ENCODE peak calls at places on chromosomes 2 and 18, in ten cellular contexts. C, V, Z, G, D, I, E, N, Y and F are unnamed samples.
A peak's percentile ranks its signal among the peaks of the same experiment; 100 is the strongest.

GRCh38 chr18:51053822-51054221 is 23.8 kb downstream of the SMAD4 start:
- DNase-seq in C (no peak), V (no peak), Z (no peak), G (no peak), D (no peak), I (no peak), E (no peak), N (no peak), Y (no peak), F (peak; percentile 66)

GRCh38 chr18:80124131-80124530 is 15.1 kb downstream of the ADNP2 start:
- DNase-seq in C (no peak), V (no peak), Z (no peak), G (no peak), D (no peak), I (no peak), E (no peak), N (no peak), Y (no peak), F (no peak)

GRCh38 chr2:63440612-63441011 is 147.7 kb downstream of the WDPCP start:
- DNase-seq in C (peak; percentile 12), V (no peak), Z (no peak), G (no peak), D (no peak), I (no peak), E (peak; percentile 25), N (no peak), Y (no peak), F (no peak)

GRCh38 chr2:142536501-142536900 is 341.0 kb upstream of the KYNU start:
- DNase-seq in C (no peak), V (no peak), Z (no peak), G (peak; percentile 22), D (no peak), I (no peak), E (peak; percentile 21), N (no peak), Y (no peak), F (no peak)

GRCh38 chr2:69216535-69217332 is 170.3 kb downstream of the GFPT1 start:
- DNase-seq in C (peak; percentile 88), V (no peak), Z (peak; percentile 16), G (no peak), D (peak; percentile 29), I (peak; percentile 23), E (peak; percentile 87), N (no peak), Y (no peak), F (no peak)

GRCh38 chr2:173043466-173043865 is 32.2 kb upstream of the MAP3K20 start:
- DNase-seq in C (no peak), V (no peak), Z (no peak), G (no peak), D (peak; percentile 48), I (peak; percentile 65), E (no peak), N (no peak), Y (no peak), F (no peak)

GRCh38 chr2:241943961-241944575 is 74.5 kb downstream of the RTP5 start:
- DNase-seq in C (no peak), V (no peak), Z (no peak), G (no peak), D (no peak), I (no peak), E (no peak), N (no peak), Y (no peak), F (no peak)

GRCh38 chr2:134774786-134775641 is 56.2 kb upstream of the TMEM163 start:
- DNase-seq in C (no peak), V (no peak), Z (no peak), G (no peak), D (no peak), I (no peak), E (no peak), N (peak; percentile 92), Y (no peak), F (no peak)

GRCh38 chr2:105196651-105197050 is 44.9 kb upstream of the GPR45 start:
- DNase-seq in C (no peak), V (no peak), Z (no peak), G (no peak), D (no peak), I (no peak), E (no peak), N (no peak), Y (no peak), F (no peak)

GRCh38 chr2:99641999-99642398 is 152.2 kb upstream of the REV1 start:
- DNase-seq in C (no peak), V (no peak), Z (peak; percentile 49), G (no peak), D (no peak), I (no peak), E (no peak), N (no peak), Y (no peak), F (no peak)

GRCh38 chr2:99648115-99648850 is 158.5 kb upstream of the REV1 start:
- DNase-seq in C (peak; percentile 70), V (peak; percentile 38), Z (no peak), G (peak; percentile 4), D (peak; percentile 55), I (no peak), E (peak; percentile 71), N (no peak), Y (no peak), F (no peak)

GRCh38 chr2:99645960-99646359 is 156.1 kb upstream of the REV1 start:
- DNase-seq in C (no peak), V (no peak), Z (no peak), G (no peak), D (no peak), I (no peak), E (no peak), N (no peak), Y (no peak), F (no peak)

GRCh38 chr2:99640568-99641215 is 150.9 kb upstream of the REV1 start:
- DNase-seq in C (peak; percentile 50), V (no peak), Z (peak; percentile 43), G (no peak), D (no peak), I (no peak), E (peak; percentile 60), N (no peak), Y (no peak), F (no peak)

GRCh38 chr2:99643824-99644787 is 154.3 kb upstream of the REV1 start:
- DNase-seq in C (peak; percentile 72), V (no peak), Z (peak; percentile 35), G (no peak), D (peak; percentile 80), I (no peak), E (peak; percentile 79), N (no peak), Y (no peak), F (no peak)
- H3K4me3 ChIP-seq in C (no peak overlapping the region), V (no peak overlapping the region), Z (no peak overlapping the region), G (no peak overlapping the region), D (no peak overlapping the region), I (no peak overlapping the region), E (no peak overlapping the region), N (no peak overlapping the region), Y (no peak overlapping the region), F (no peak overlapping the region)

DNA sequence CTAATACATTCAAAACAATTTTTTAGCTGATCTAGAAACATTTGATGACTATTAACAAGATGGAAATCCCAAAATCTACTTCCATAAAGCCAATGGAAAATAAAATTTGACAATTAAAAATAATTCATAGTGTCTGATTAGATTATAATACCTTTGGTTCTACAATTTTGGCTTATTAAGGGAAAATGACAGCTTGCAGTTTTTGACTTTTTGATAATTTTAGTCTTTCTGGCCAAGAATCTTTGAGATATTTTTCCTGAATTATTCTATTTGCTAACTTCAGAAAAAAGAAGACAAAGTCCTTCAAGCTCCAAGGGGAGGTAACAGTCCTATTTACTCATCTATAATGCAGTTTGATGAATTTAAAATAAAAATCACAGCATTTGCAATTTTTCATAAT is 39.6 kb downstream of the MSH6 start:
- DNase-seq in C (no peak), V (no peak), Z (no peak), G (no peak), D (no peak), I (no peak), E (no peak), N (no peak), Y (no peak), F (no peak)
- H3K36me3 ChIP-seq in C (peaks cover 24% of the 10 kb centered on the region), V (peaks cover 89% of the 10 kb centered on the region), Z (no peaks in the 10 kb centered on the region), G (peaks cover 16% of the 10 kb centered on the region), D (peaks cover 53% of the 10 kb centered on the region), I (peaks cover 20% of the 10 kb centered on the region), E (peaks cover 4% of the 10 kb centered on the region), N (no peaks in the 10 kb centered on the region), Y (peaks cover 46% of the 10 kb centered on the region), F (peaks cover 62% of the 10 kb centered on the region)

GRCh38 chr2:132670104-132670960 is at the start of gene LYPD1:
- DNase-seq in C (no peak), V (no peak), Z (no peak), G (peak; percentile 71), D (no peak), I (peak; percentile 20), E (peak; percentile 54), N (peak; percentile 76), Y (no peak), F (no peak)

GRCh38 chr2:132668986-132669853 is 785 bp downstream of the LYPD1 start:
- DNase-seq in C (no peak), V (no peak), Z (no peak), G (peak; percentile 68), D (no peak), I (no peak), E (peak; percentile 43), N (peak; percentile 57), Y (no peak), F (no peak)

GRCh38 chr2:132668189-132668833 is 1.7 kb downstream of the LYPD1 start:
- DNase-seq in C (peak; percentile 47), V (no peak), Z (no peak), G (peak; percentile 71), D (no peak), I (no peak), E (peak; percentile 67), N (peak; percentile 70), Y (no peak), F (no peak)

GRCh38 chr2:132670961-132671781 is 1.2 kb upstream of the LYPD1 start:
- DNase-seq in C (peak; percentile 96), V (no peak), Z (no peak), G (peak; percentile 77), D (no peak), I (no peak), E (peak; percentile 97), N (peak; percentile 95), Y (no peak), F (no peak)

DNA sequence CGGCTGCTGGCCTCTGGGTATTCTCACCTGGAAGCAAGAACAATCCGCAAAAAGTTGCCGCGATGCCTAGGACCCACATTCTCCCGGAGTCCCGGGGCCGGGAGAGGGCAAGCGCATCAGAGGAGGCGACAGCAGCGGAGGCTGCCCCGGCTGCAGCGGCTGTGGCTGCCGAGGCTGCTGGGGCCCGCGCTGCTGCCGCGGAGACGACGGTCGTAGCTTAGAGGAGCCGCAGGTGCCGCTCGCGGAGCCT is 226 bp downstream of the LYPD1 start:
- DNase-seq in C (no peak), V (no peak), Z (no peak), G (peak; percentile 68), D (no peak), I (no peak), E (no peak), N (no peak), Y (no peak), F (no peak)
- H3K4me3 ChIP-seq in C (peak overlapping the region; percentile 70), V (peak overlapping the region; percentile 59), Z (no peak overlapping the region), G (peak overlapping the region; percentile 79), D (peak overlapping the region; percentile 4), I (no peak overlapping the region), E (peak overlapping the region; percentile 49), N (peak overlapping the region; percentile 40), Y (no peak overlapping the region), F (no peak overlapping the region)

DNA sequence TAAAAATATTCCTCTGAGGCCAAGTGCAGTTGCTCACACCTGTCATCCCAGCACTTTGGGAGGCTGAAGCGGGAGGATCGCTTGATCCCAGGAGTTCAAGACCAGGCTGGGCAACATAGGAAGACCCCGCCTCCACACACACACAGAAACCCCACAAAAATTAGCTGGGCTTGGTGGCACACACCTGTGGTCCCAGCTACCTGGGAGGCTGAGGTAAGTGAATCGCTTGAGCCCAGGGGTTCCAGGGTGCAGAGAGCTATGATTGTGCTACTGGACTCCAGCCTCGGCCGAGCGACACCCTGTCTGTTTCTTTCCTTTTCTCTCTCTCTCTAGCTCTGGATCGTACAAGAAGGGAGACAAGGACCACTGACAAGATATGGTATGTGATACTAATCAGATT is 1.8 kb upstream of the XRCC5 start:
- DNase-seq in C (no peak), V (no peak), Z (no peak), G (no peak), D (no peak), I (no peak), E (no peak), N (no peak), Y (no peak), F (no peak)
- H3K36me3 ChIP-seq in C (peaks cover 13% of the 10 kb centered on the region), V (peaks cover 12% of the 10 kb centered on the region), Z (peaks cover 21% of the 10 kb centered on the region), G (peaks cover 18% of the 10 kb centered on the region), D (peaks cover 19% of the 10 kb centered on the region), I (peaks cover 2% of the 10 kb centered on the region), E (peaks cover 5% of the 10 kb centered on the region), N (no peaks in the 10 kb centered on the region), Y (peaks cover 16% of the 10 kb centered on the region), F (peaks cover 12% of the 10 kb centered on the region)